ENCODE peak calls at places on chromosomes 16 and 17, in nine cellular contexts. H is brain microvascular endothelial cell; O is CD4-positive, alpha-beta T cell; G is OCI-LY7; D is gastrocnemius medialis; N is GM23248; P is heart right ventricle; V is esophagus muscularis mucosa; A is aorta. Z is an unnamed sample.

GRCh38 chr16:88069397-88070168 is 118.3 kb downstream of the BANP start:
- DNase-seq in V (no peak), N (no peak), P (no peak), D (no peak), A (peak; percentile 59), G (peak; percentile 98), H (no peak), O (no peak), Z (no peak)

GRCh38 chr16:23351360-23351759 is 49.3 kb downstream of the SCNN1B start:
- DNase-seq in G (no peak), O (no peak), H (no peak), A (peak; percentile 57), D (no peak), N (no peak), P (no peak), V (no peak), Z (no peak)

GRCh38 chr16:11245222-11245737 is 10.7 kb downstream of the SOCS1 start:
- DNase-seq in P (no peak), V (no peak), G (no peak), D (no peak), N (no peak), H (no peak), A (no peak), O (no peak), Z (no peak)

GRCh38 chr17:44916781-44917241 is 1.5 kb upstream of the GFAP start:
- DNase-seq in A (peak; percentile 90), N (peak; percentile 71), P (peak; percentile 76), H (no peak), V (no peak), O (no peak), D (peak; percentile 16), G (no peak), Z (peak; percentile 54)

GRCh38 chr16:361341-361871 is 8.9 kb upstream of the AXIN1 start:
- DNase-seq in P (no peak), O (no peak), N (no peak), H (no peak), A (no peak), G (no peak), D (no peak), V (no peak), Z (no peak)

GRCh38 chr17:9900744-9901143 is 4.3 kb downstream of the RCVRN start:
- DNase-seq in O (no peak), D (no peak), G (no peak), A (no peak), P (no peak), N (peak; percentile 80), H (no peak), V (no peak), Z (no peak)

GRCh38 chr17:75128694-75129505 is 2.6 kb downstream of the NT5C start:
- DNase-seq in H (no peak), V (no peak), G (no peak), D (no peak), A (no peak), P (no peak), N (no peak), O (no peak), Z (no peak)

GRCh38 chr17:6422654-6423241 is 12.2 kb downstream of the AIPL1 start:
- DNase-seq in H (no peak), P (no peak), G (no peak), N (no peak), D (no peak), A (no peak), O (no peak), V (no peak), Z (no peak)

GRCh38 chr16:58025351-58026138 is at the start of gene MMP15:
- DNase-seq in G (peak; percentile 51), P (peak; percentile 80), O (peak; percentile 52), A (peak; percentile 89), D (peak; percentile 63), V (no peak), H (peak; percentile 28), N (peak; percentile 73), Z (peak; percentile 63)

GRCh38 chr17:60167095-60167741 is 17.4 kb downstream of the CA4 start:
- DNase-seq in H (no peak), V (no peak), A (no peak), P (no peak), G (no peak), N (no peak), O (no peak), D (no peak), Z (no peak)

GRCh38 chr16:87550510-87550961 is 51.8 kb upstream of the JPH3 start:
- DNase-seq in O (peak; percentile 57), V (no peak), P (peak; percentile 57), H (no peak), D (peak; percentile 27), N (peak; percentile 41), A (peak; percentile 88), G (peak; percentile 41), Z (peak; percentile 49)

GRCh38 chr16:79607587-79607986 is 7.0 kb upstream of the MAF start:
- DNase-seq in D (peak; percentile 56), O (no peak), A (no peak), V (no peak), H (peak; percentile 63), P (no peak), N (peak; percentile 71), G (no peak), Z (no peak)

GRCh38 chr17:73199751-73200317 is 7.0 kb downstream of the COG1 start:
- DNase-seq in N (no peak), D (no peak), P (no peak), G (no peak), V (no peak), O (no peak), H (no peak), A (no peak), Z (no peak)

GRCh38 chr17:51165680-51166197 is 472 bp upstream of the NME2 start:
- DNase-seq in P (peak; percentile 18), N (peak; percentile 52), V (no peak), O (peak; percentile 7), H (no peak), D (no peak), G (no peak), A (no peak), Z (no peak)

GRCh38 chr17:17171991-17172939 is 33.9 kb downstream of the PLD6 start:
- DNase-seq in H (no peak), D (no peak), O (no peak), V (no peak), N (no peak), G (no peak), P (peak; percentile 70), A (no peak), Z (no peak)

GRCh38 chr17:17171186-17171585 is 34.9 kb downstream of the PLD6 start:
- DNase-seq in D (no peak), A (no peak), P (no peak), V (no peak), N (no peak), H (no peak), O (no peak), G (no peak), Z (no peak)

GRCh38 chr17:17169396-17169795 is 36.7 kb downstream of the PLD6 start:
- DNase-seq in G (no peak), D (no peak), V (no peak), P (no peak), N (no peak), O (no peak), H (no peak), A (no peak), Z (no peak)

GRCh38 chr17:17168401-17168800 is 37.7 kb downstream of the PLD6 start:
- DNase-seq in H (no peak), N (no peak), A (no peak), G (no peak), D (no peak), V (no peak), P (no peak), O (no peak), Z (no peak)

GRCh38 chr17:17170346-17170976 is 35.7 kb downstream of the PLD6 start:
- DNase-seq in O (no peak), G (no peak), V (no peak), P (no peak), D (no peak), H (no peak), A (no peak), N (peak; percentile 31), Z (no peak)
- H3K27ac ChIP-seq in O (peak overlapping the region; percentile 7), G (no peak overlapping the region), V (no peak overlapping the region), P (no peak overlapping the region), D (peak overlapping the region; percentile 65), H (no peak overlapping the region), A (no peak overlapping the region), N (no peak overlapping the region), Z (no peak overlapping the region)

GRCh38 chr16:66740533-66740932 is 10.9 kb downstream of the DYNC1LI2 start:
- DNase-seq in D (no peak), H (no peak), P (no peak), N (peak; percentile 73), G (no peak), O (no peak), A (no peak), V (no peak), Z (no peak)
- H3K27ac ChIP-seq in D (peak overlapping the region; percentile 85), H (peak overlapping the region; percentile 90), P (peak overlapping the region; percentile 89), N (peak overlapping the region; percentile 91), G (no peak overlapping the region), O (no peak overlapping the region), A (no peak overlapping the region), V (peak overlapping the region; percentile 84), Z (peak overlapping the region; percentile 97)

DNA sequence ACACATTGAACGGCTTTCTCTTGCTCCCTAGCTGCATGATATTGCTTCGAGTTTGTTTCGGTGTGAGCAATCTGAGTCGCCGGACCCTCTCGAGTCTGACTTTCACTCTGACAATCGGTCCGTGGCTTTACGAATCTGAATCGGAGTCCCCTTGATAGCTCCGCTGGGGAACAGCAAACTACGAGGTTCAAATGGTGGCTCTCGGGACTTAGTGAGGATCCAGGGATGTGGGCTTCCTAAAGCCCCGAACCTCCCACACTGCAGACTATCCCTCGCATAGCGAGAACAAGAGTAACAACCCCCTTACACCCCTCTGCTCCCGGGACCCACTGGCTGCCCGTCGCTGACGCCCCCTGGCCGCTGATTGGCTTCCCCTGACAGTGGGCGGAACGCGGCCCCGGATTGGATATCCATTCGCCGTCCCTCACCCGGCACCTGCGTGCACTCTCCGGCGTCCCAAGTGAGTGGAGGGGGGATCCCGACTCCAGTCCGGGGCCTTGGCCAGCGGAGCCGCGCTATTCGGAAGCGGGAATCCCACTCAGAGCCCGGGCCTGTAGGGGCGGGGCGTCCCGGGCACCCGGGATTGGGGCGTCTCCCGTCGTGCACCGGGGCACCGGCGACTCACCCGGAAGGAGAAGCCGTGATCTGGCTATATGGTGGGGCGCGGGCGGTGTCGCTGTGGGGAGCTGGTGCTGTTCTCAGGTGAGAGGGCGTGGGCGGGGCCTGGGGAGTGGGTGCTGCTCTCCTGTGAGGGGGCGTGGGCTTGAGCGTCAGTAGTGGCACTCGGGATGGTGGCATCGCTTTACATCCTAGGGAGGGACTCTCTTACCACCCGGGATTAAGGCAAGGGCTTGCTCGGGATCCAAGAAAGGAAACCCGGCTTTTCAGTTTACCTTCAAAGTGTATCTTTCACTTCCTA is at the start of gene SNX11:
- DNase-seq in H (peak; percentile 82), A (peak; percentile 95), P (peak; percentile 91), V (peak; percentile 99), D (peak; percentile 87), G (peak; percentile 86), N (peak; percentile 91), O (peak; percentile 93), Z (peak; percentile 90)
- H3K27ac ChIP-seq in H (peak within 1 kb of the TSS; percentile 61), A (no peak within 1 kb of the TSS), P (peak within 1 kb of the TSS; percentile 90), V (peak within 1 kb of the TSS; percentile 87), D (peak within 1 kb of the TSS; percentile 100), G (peak within 1 kb of the TSS; percentile 61), N (peak within 1 kb of the TSS; percentile 43), O (peak within 1 kb of the TSS; percentile 84), Z (peak within 1 kb of the TSS; percentile 95)

DNA sequence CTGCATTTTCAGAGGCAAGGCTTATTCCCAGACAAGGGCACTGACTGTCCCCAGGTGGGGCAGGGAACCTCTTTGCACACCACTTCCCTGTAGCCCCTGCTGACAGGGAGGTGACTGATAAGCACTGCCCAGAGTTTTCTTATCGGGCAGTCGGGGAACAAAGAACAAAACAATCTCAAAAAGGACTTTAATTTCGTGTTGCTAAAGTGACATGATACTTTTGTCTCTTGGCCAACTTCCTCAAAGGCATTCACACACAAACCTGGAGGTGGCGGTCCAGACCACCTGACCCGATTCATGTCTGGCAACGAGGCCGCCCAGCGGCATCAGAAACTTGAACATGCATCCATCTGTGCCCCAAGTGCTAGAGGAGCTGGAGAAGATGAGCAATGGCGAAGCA is 28.9 kb downstream of the ZDHHC7 start:
- DNase-seq in H (no peak), O (no peak), P (no peak), A (no peak), V (no peak), D (peak; percentile 68), G (no peak), N (no peak), Z (no peak)
- H3K27ac ChIP-seq in H (no peak overlapping the region), O (no peak overlapping the region), P (no peak overlapping the region), A (no peak overlapping the region), V (no peak overlapping the region), D (peak overlapping the region; percentile 78), G (no peak overlapping the region), N (no peak overlapping the region), Z (no peak overlapping the region)